ENCODE peak calls at places on chromosome 21, in seven cellular contexts. One of them, this sample, is unnamed. For H3K27me3, the result is how much of the 10 kb centered on the place peaks cover.

GRCh38 chr21:42305707-42306147 is 9.5 kb downstream of the TFF3 start:
- DNase-seq in dorsolateral prefrontal cortex: no peak
- DNase-seq in fibroblast of lung: no peak
- DNase-seq in stomach: no peak
- DNase-seq in body of pancreas: no peak
- DNase-seq in heart right ventricle: no peak
- DNase-seq in adrenal gland: peak
- DNase-seq in this sample: no peak

GRCh38 chr21:41643246-41643966 is 123.4 kb downstream of the RIPK4 start:
- DNase-seq in dorsolateral prefrontal cortex: no peak
- DNase-seq in fibroblast of lung: peak
- DNase-seq in stomach: no peak
- DNase-seq in body of pancreas: no peak
- DNase-seq in heart right ventricle: no peak
- DNase-seq in adrenal gland: no peak
- DNase-seq in this sample: no peak

GRCh38 chr21:25871566-25871965 is 136.8 kb downstream of the GABPA start:
- DNase-seq in dorsolateral prefrontal cortex: no peak
- DNase-seq in fibroblast of lung: no peak
- DNase-seq in stomach: no peak
- DNase-seq in body of pancreas: no peak
- DNase-seq in heart right ventricle: no peak
- DNase-seq in adrenal gland: no peak
- DNase-seq in this sample: no peak

GRCh38 chr21:31278511-31279155 is 65.4 kb downstream of the TIAM1 start:
- DNase-seq in dorsolateral prefrontal cortex: no peak
- DNase-seq in fibroblast of lung: peak
- DNase-seq in stomach: no peak
- DNase-seq in body of pancreas: no peak
- DNase-seq in heart right ventricle: no peak
- DNase-seq in adrenal gland: no peak
- DNase-seq in this sample: no peak

GRCh38 chr21:41641821-41642368 is 125.0 kb downstream of the RIPK4 start:
- DNase-seq in dorsolateral prefrontal cortex: no peak
- DNase-seq in fibroblast of lung: peak
- DNase-seq in stomach: no peak
- DNase-seq in body of pancreas: peak
- DNase-seq in heart right ventricle: peak
- DNase-seq in adrenal gland: no peak
- DNase-seq in this sample: peak

GRCh38 chr21:42496839-42497202 is 797 bp upstream of the RSPH1 start:
- DNase-seq in dorsolateral prefrontal cortex: peak
- DNase-seq in fibroblast of lung: peak
- DNase-seq in stomach: no peak
- DNase-seq in body of pancreas: peak
- DNase-seq in heart right ventricle: peak
- DNase-seq in adrenal gland: peak
- DNase-seq in this sample: no peak

GRCh38 chr21:20276954-20277353 is 721.3 kb upstream of the NCAM2 start:
- DNase-seq in dorsolateral prefrontal cortex: no peak
- DNase-seq in fibroblast of lung: no peak
- DNase-seq in stomach: no peak
- DNase-seq in body of pancreas: no peak
- DNase-seq in heart right ventricle: no peak
- DNase-seq in adrenal gland: no peak
- DNase-seq in this sample: no peak

GRCh38 chr21:29313662-29314408 is 15.1 kb downstream of the BACH1 start:
- DNase-seq in dorsolateral prefrontal cortex: no peak
- DNase-seq in fibroblast of lung: no peak
- DNase-seq in stomach: no peak
- DNase-seq in body of pancreas: no peak
- DNase-seq in heart right ventricle: no peak
- DNase-seq in adrenal gland: no peak
- DNase-seq in this sample: no peak

GRCh38 chr21:29885491-29885890 is 54.3 kb downstream of the GRIK1 start:
- DNase-seq in dorsolateral prefrontal cortex: no peak
- DNase-seq in fibroblast of lung: no peak
- DNase-seq in stomach: no peak
- DNase-seq in body of pancreas: no peak
- DNase-seq in heart right ventricle: no peak
- DNase-seq in adrenal gland: no peak
- DNase-seq in this sample: no peak

GRCh38 chr21:38323721-38324591 is 67.2 kb downstream of the KCNJ15 start:
- DNase-seq in dorsolateral prefrontal cortex: no peak
- DNase-seq in fibroblast of lung: peak
- DNase-seq in stomach: no peak
- DNase-seq in body of pancreas: no peak
- DNase-seq in heart right ventricle: no peak
- DNase-seq in adrenal gland: no peak
- DNase-seq in this sample: peak

GRCh38 chr21:46116189-46116845 is 18.4 kb downstream of the COL6A2 start:
- DNase-seq in dorsolateral prefrontal cortex: peak
- DNase-seq in fibroblast of lung: no peak
- DNase-seq in stomach: no peak
- DNase-seq in body of pancreas: no peak
- DNase-seq in heart right ventricle: peak
- DNase-seq in adrenal gland: no peak
- DNase-seq in this sample: no peak

GRCh38 chr21:25370311-25370744 is 237.0 kb downstream of the MRPL39 start:
- DNase-seq in dorsolateral prefrontal cortex: no peak
- DNase-seq in fibroblast of lung: peak
- DNase-seq in stomach: no peak
- DNase-seq in body of pancreas: peak
- DNase-seq in heart right ventricle: no peak
- DNase-seq in adrenal gland: peak
- DNase-seq in this sample: no peak

GRCh38 chr21:40191616-40192015 is 324.4 kb downstream of the PCP4 start:
- DNase-seq in dorsolateral prefrontal cortex: no peak
- DNase-seq in fibroblast of lung: no peak
- DNase-seq in stomach: no peak
- DNase-seq in body of pancreas: no peak
- DNase-seq in heart right ventricle: no peak
- DNase-seq in adrenal gland: no peak
- DNase-seq in this sample: no peak

GRCh38 chr21:14382486-14382834 is 486 bp downstream of the HSPA13 start:
- DNase-seq in dorsolateral prefrontal cortex: no peak
- DNase-seq in fibroblast of lung: peak
- DNase-seq in stomach: no peak
- DNase-seq in body of pancreas: peak
- DNase-seq in heart right ventricle: peak
- DNase-seq in adrenal gland: peak
- DNase-seq in this sample: no peak

GRCh38 chr21:39109163-39109530 is 74.1 kb downstream of the PSMG1 start:
- DNase-seq in dorsolateral prefrontal cortex: no peak
- DNase-seq in fibroblast of lung: no peak
- DNase-seq in stomach: no peak
- DNase-seq in body of pancreas: no peak
- DNase-seq in heart right ventricle: no peak
- DNase-seq in adrenal gland: no peak
- DNase-seq in this sample: no peak

GRCh38 chr21:43812139-43812821 is 22.9 kb downstream of the RRP1 start:
- DNase-seq in dorsolateral prefrontal cortex: no peak
- DNase-seq in fibroblast of lung: no peak
- DNase-seq in stomach: peak
- DNase-seq in body of pancreas: no peak
- DNase-seq in heart right ventricle: no peak
- DNase-seq in adrenal gland: peak
- DNase-seq in this sample: no peak

GRCh38 chr21:25983745-25984144 is 186.8 kb downstream of the APP start:
- DNase-seq in dorsolateral prefrontal cortex: no peak
- DNase-seq in fibroblast of lung: no peak
- DNase-seq in stomach: no peak
- DNase-seq in body of pancreas: no peak
- DNase-seq in heart right ventricle: peak
- DNase-seq in adrenal gland: peak
- DNase-seq in this sample: no peak

GRCh38 chr21:39908265-39908923 is 41.2 kb downstream of the PCP4 start:
- DNase-seq in dorsolateral prefrontal cortex: no peak
- DNase-seq in fibroblast of lung: no peak
- DNase-seq in stomach: no peak
- DNase-seq in body of pancreas: no peak
- DNase-seq in heart right ventricle: no peak
- DNase-seq in adrenal gland: no peak
- DNase-seq in this sample: no peak

GRCh38 chr21:41567901-41568510 is 60.0 kb upstream of the TMPRSS2 start:
- DNase-seq in dorsolateral prefrontal cortex: no peak
- DNase-seq in fibroblast of lung: no peak
- DNase-seq in stomach: no peak
- DNase-seq in body of pancreas: no peak
- DNase-seq in heart right ventricle: no peak
- DNase-seq in adrenal gland: no peak
- DNase-seq in this sample: no peak

GRCh38 chr21:36544545-36544944 is 64.6 kb upstream of the CLDN14 start:
- DNase-seq in dorsolateral prefrontal cortex: no peak
- DNase-seq in fibroblast of lung: no peak
- DNase-seq in stomach: no peak
- DNase-seq in body of pancreas: no peak
- DNase-seq in heart right ventricle: no peak
- DNase-seq in adrenal gland: no peak
- DNase-seq in this sample: no peak
- H3K27me3 ChIP-seq in dorsolateral prefrontal cortex: under half
- H3K27me3 ChIP-seq in fibroblast of lung: under half
- H3K27me3 ChIP-seq in stomach: under half
- H3K27me3 ChIP-seq in body of pancreas: under half
- H3K27me3 ChIP-seq in heart right ventricle: under half
- H3K27me3 ChIP-seq in adrenal gland: under half
- H3K27me3 ChIP-seq in this sample: under half

GRCh38 chr21:33963848-33964555 is 48.4 kb upstream of the ATP5PO start:
- DNase-seq in dorsolateral prefrontal cortex: no peak
- DNase-seq in fibroblast of lung: no peak
- DNase-seq in stomach: no peak
- DNase-seq in body of pancreas: no peak
- DNase-seq in heart right ventricle: no peak
- DNase-seq in adrenal gland: no peak
- DNase-seq in this sample: no peak

GRCh38 chr21:33967086-33967571 is 51.5 kb upstream of the ATP5PO start:
- DNase-seq in dorsolateral prefrontal cortex: no peak
- DNase-seq in fibroblast of lung: no peak
- DNase-seq in stomach: no peak
- DNase-seq in body of pancreas: no peak
- DNase-seq in heart right ventricle: no peak
- DNase-seq in adrenal gland: no peak
- DNase-seq in this sample: no peak

GRCh38 chr21:33962290-33962689 is 46.7 kb upstream of the ATP5PO start:
- DNase-seq in dorsolateral prefrontal cortex: no peak
- DNase-seq in fibroblast of lung: no peak
- DNase-seq in stomach: no peak
- DNase-seq in body of pancreas: no peak
- DNase-seq in heart right ventricle: no peak
- DNase-seq in adrenal gland: no peak
- DNase-seq in this sample: no peak

GRCh38 chr21:33966324-33966949 is 50.8 kb upstream of the ATP5PO start:
- DNase-seq in dorsolateral prefrontal cortex: no peak
- DNase-seq in fibroblast of lung: no peak
- DNase-seq in stomach: no peak
- DNase-seq in body of pancreas: no peak
- DNase-seq in heart right ventricle: no peak
- DNase-seq in adrenal gland: no peak
- DNase-seq in this sample: no peak

DNA sequence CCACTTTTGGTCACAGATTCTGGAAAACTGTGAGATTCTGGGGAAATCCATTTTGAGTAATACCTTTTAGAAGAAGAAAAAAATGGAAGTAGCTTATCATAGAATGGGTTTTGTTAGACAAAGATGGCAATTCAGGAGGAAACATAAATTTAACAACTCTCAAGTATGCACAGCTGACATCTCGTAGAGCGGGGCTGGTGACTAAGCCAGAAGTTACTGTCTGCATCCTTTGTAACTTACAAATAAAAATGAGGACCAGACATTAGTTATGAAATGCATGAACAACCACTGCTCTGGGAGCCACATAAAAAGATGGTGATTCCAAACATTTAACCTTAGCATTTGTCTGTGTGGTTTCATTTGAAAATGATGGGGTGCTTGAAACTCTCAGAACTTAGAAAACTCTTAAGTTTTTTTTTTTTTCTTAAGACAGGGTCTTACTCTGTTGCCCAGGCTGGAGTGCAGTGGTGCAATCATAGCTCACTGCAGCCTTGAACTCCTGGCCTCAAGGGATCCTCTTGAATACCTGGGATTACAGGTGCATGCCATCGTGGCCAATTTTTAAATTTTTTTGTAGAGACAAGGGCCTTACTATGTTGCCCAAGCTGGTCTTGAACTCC is 49.2 kb upstream of the ATP5PO start:
- DNase-seq in dorsolateral prefrontal cortex: no peak
- DNase-seq in fibroblast of lung: no peak
- DNase-seq in stomach: no peak
- DNase-seq in body of pancreas: no peak
- DNase-seq in heart right ventricle: no peak
- DNase-seq in adrenal gland: no peak
- DNase-seq in this sample: no peak
- TF ChIP-seq CTCF in dorsolateral prefrontal cortex: no peak
- TF ChIP-seq CTCF in fibroblast of lung: no peak
- TF ChIP-seq CTCF in stomach: no peak
- TF ChIP-seq CTCF in body of pancreas: no peak
- TF ChIP-seq CTCF in heart right ventricle: no peak
- TF ChIP-seq CTCF in adrenal gland: no peak
- TF ChIP-seq CTCF in this sample: no peak

DNA sequence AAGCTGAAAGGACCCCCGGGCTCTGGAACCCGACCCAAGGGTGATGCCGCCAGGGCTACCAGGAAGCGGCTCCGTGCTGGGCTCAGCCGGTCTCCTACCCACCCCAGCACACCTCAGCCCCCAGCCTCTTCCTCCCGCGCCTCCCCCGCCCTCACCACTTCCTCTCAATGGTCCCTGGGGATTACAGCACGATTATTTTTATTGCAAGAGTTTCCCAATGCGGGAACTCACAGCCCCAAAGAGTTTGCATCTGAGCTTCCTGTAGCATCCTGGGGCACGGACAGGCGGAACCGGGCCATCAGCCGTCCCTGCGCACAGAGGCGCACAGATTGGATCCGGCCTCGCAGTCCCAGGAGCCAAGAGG is 8.7 kb upstream of the SLX9 start:
- DNase-seq in dorsolateral prefrontal cortex: no peak
- DNase-seq in fibroblast of lung: peak
- DNase-seq in stomach: no peak
- DNase-seq in body of pancreas: no peak
- DNase-seq in heart right ventricle: no peak
- DNase-seq in adrenal gland: no peak
- DNase-seq in this sample: no peak
- H3K4me3 ChIP-seq in dorsolateral prefrontal cortex: peak
- H3K4me3 ChIP-seq in fibroblast of lung: no peak
- H3K4me3 ChIP-seq in stomach: peak
- H3K4me3 ChIP-seq in body of pancreas: no peak
- H3K4me3 ChIP-seq in heart right ventricle: peak
- H3K4me3 ChIP-seq in adrenal gland: peak
- H3K4me3 ChIP-seq in this sample: no peak

DNA sequence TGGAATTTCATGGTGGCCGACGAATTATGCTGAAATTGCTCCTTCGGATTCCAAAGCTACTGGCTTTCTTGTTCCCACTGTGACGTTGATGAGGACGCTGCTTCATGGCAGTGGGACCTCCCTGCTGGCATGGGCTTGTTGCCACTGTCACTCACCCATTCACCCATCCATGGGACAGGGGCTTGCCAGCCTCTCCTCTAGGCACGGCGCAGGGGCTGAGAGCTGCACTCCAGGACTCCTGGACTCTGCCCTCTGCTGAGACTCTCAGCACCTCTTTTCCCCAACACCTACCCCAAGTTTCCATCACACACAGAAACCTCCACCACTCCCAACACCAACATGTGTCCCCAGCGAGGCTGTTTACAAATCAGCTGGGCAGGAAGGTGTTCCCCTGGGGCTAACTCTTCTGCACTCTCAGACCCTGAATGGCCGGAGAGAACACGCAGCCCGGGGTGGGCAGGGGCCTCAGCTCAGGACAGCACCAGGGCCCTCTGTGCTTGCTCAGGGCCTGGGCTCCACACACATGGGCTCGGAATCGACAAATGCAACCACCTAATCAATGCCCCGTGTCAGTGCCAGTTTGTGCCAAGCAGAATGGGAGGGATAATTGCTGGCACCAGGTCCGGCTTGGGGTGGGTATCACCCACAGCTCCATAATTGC is 3.1 kb downstream of the ITGB2 start:
- DNase-seq in dorsolateral prefrontal cortex: no peak
- DNase-seq in fibroblast of lung: no peak
- DNase-seq in stomach: no peak
- DNase-seq in body of pancreas: no peak
- DNase-seq in heart right ventricle: no peak
- DNase-seq in adrenal gland: no peak
- DNase-seq in this sample: no peak
- H3K27me3 ChIP-seq in dorsolateral prefrontal cortex: under half
- H3K27me3 ChIP-seq in fibroblast of lung: under half
- H3K27me3 ChIP-seq in stomach: under half
- H3K27me3 ChIP-seq in body of pancreas: under half
- H3K27me3 ChIP-seq in heart right ventricle: under half
- H3K27me3 ChIP-seq in adrenal gland: under half
- H3K27me3 ChIP-seq in this sample: under half

This sample was measured in BJ.